ENCODE peak calls at places on chromosomes 16 and 17, in five cellular contexts. L is stimulated activated CD8-positive, alpha-beta memory T cell treated with anti-CD3 and anti-CD28 coated beads, Interleukin-7, amount 100 ng/mL, for 48 hours; R is memory B cell; E is NAMALWA; Y is amygdala. J is an unnamed sample.
A peak's percentile ranks its signal among the peaks of the same experiment; 100 is the strongest.

GRCh38 chr17:35046740-35047283 is 16.7 kb downstream of the RFFL start:
- DNase-seq in Y (no peak), E (peak; percentile 40), R (no peak), L (peak; percentile 55), J (peak; percentile 71)

GRCh38 chr17:48990882-48991357 is 6.3 kb upstream of the IGF2BP1 start:
- DNase-seq in Y (no peak), E (no peak), L (no peak), R (no peak), J (no peak)

GRCh38 chr16:86761117-86761971 is 183.0 kb downstream of the FOXL1 start:
- DNase-seq in L (peak; percentile 31), R (peak; percentile 44), E (peak; percentile 56), Y (no peak), J (peak; percentile 72)

GRCh38 chr17:13462673-13463124 is 139.0 kb downstream of the HS3ST3A1 start:
- DNase-seq in E (no peak), Y (no peak), L (no peak), R (no peak), J (no peak)

GRCh38 chr16:34803683-34804416 is 1344.4 kb downstream of the TP53TG3F start:
- DNase-seq in E (no peak), Y (no peak), L (no peak), R (no peak), J (no peak)

GRCh38 chr16:53949716-53950410 is 245.9 kb downstream of the FTO start:
- DNase-seq in L (no peak), R (no peak), Y (no peak), E (peak; percentile 18), J (no peak)

GRCh38 chr16:85227924-85228462 is 115.7 kb upstream of the CIBAR2 start:
- DNase-seq in Y (no peak), R (no peak), L (no peak), E (peak; percentile 58), J (peak; percentile 67)

GRCh38 chr17:27788919-27789318 is 11.4 kb downstream of the NOS2 start:
- DNase-seq in L (no peak), Y (no peak), E (no peak), R (no peak), J (no peak)

GRCh38 chr17:6366144-6366755 is 68.7 kb downstream of the AIPL1 start:
- DNase-seq in L (no peak), Y (no peak), E (no peak), R (no peak), J (no peak)

J was measured in fibroblast of pulmonary artery.